ENCODE peak calls at places on chromosomes 5 and 9, in nine cellular contexts. O is GM12878, A is A549, U is HCT116, M is endothelial cell of umbilical vein, L is WTC11, G is SK-N-SH, H is H1, I is K562. F is an unnamed sample.

GRCh38 chr5:19920761-19921160 is 67.2 kb downstream of the CDH18 start:
- DNase-seq in O (no peak), M (no peak), U (no peak), G (no peak), H (no peak), L (no peak), I (no peak), A (no peak), F (no peak)

GRCh38 chr9:128369024-128369706 is 2.0 kb upstream of the URM1 start:
- DNase-seq in M (no peak), U (no peak), L (no peak), I (no peak), O (no peak), A (no peak), H (no peak), G (no peak), F (no peak)

GRCh38 chr5:145908206-145908945 is 28.0 kb upstream of the SH3RF2 start:
- DNase-seq in A (peak), U (peak), M (no peak), H (no peak), I (no peak), L (no peak), O (no peak), G (no peak), F (no peak)

GRCh38 chr9:130448035-130448624 is 3.4 kb downstream of the ASS1 start:
- DNase-seq in U (no peak), I (no peak), M (no peak), O (no peak), G (no peak), A (no peak), L (peak), H (no peak), F (peak)

GRCh38 chr9:20754556-20754955 is 70.5 kb downstream of the FOCAD start:
- DNase-seq in G (no peak), U (no peak), M (no peak), H (no peak), I (no peak), O (no peak), L (no peak), A (no peak), F (no peak)

GRCh38 chr9:101418518-101419111 is 17.0 kb downstream of the ALDOB start:
- DNase-seq in H (no peak), I (no peak), G (no peak), L (no peak), M (no peak), U (no peak), O (no peak), A (no peak), F (no peak)

GRCh38 chr9:135478858-135479468 is 619 bp upstream of the PPP1R26 start:
- DNase-seq in M (peak), I (peak), L (peak), A (peak), U (no peak), G (peak), O (no peak), H (no peak), F (no peak)

GRCh38 chr5:66769839-66770617 is 173.8 kb downstream of the MAST4 start:
- DNase-seq in L (peak), U (no peak), O (no peak), M (no peak), I (no peak), H (peak), A (no peak), G (peak), F (peak)

GRCh38 chr9:76657265-76657664 is 107.0 kb upstream of the PCA3 start:
- DNase-seq in M (no peak), A (no peak), H (no peak), G (no peak), O (no peak), I (no peak), L (no peak), U (no peak), F (no peak)

GRCh38 chr9:125631391-125632085 is 75.5 kb downstream of the MAPKAP1 start:
- DNase-seq in I (peak), U (no peak), G (peak), O (no peak), M (peak), A (peak), L (no peak), H (no peak), F (peak)

GRCh38 chr5:9160747-9161146 is 385.1 kb downstream of the SEMA5A start:
- DNase-seq in O (no peak), L (no peak), A (no peak), U (no peak), H (no peak), G (no peak), I (no peak), M (no peak), F (no peak)

GRCh38 chr9:124553738-124554137 is 46.5 kb upstream of the NR5A1 start:
- DNase-seq in H (no peak), L (no peak), M (no peak), G (no peak), I (no peak), U (no peak), O (no peak), A (no peak), F (no peak)

GRCh38 chr9:133556354-133556753 is 21.9 kb downstream of the ADAMTSL2 start:
- DNase-seq in A (no peak), O (no peak), U (no peak), I (no peak), M (no peak), L (no peak), H (no peak), G (no peak), F (no peak)

GRCh38 chr5:78903936-78904335 is 81.2 kb downstream of the ARSB start:
- DNase-seq in H (no peak), G (no peak), L (no peak), U (no peak), A (no peak), O (no peak), I (no peak), M (peak), F (no peak)

GRCh38 chr5:167219296-167219695 is 1072.1 kb upstream of the WWC1 start:
- DNase-seq in O (no peak), M (no peak), G (no peak), I (no peak), L (no peak), H (no peak), U (no peak), A (no peak), F (no peak)

GRCh38 chr5:170273968-170274710 is 23.4 kb downstream of the LCP2 start:
- DNase-seq in U (peak), M (peak), A (peak), H (peak), L (peak), G (peak), I (no peak), O (no peak), F (peak)

GRCh38 chr9:108671794-108672193 is 184.0 kb downstream of the ACTL7B start:
- DNase-seq in I (no peak), U (no peak), A (no peak), M (no peak), O (no peak), L (no peak), G (no peak), H (no peak), F (no peak)

GRCh38 chr5:56696900-56697299 is 118.4 kb upstream of the MAP3K1 start:
- DNase-seq in L (no peak), I (no peak), H (no peak), G (no peak), A (no peak), O (no peak), U (no peak), M (peak), F (no peak)

GRCh38 chr5:151195622-151196021 is 28.3 kb downstream of the CCDC69 start:
- DNase-seq in M (no peak), H (no peak), L (no peak), I (no peak), A (no peak), O (no peak), G (no peak), U (no peak), F (peak)

GRCh38 chr5:54883374-54884194 is 101.8 kb downstream of the ESM1 start:
- DNase-seq in O (no peak), I (peak), M (peak), G (peak), U (no peak), A (no peak), H (peak), L (peak), F (no peak)

GRCh38 chr9:91420471-91421021 is 3.1 kb downstream of the NFIL3 start:
- DNase-seq in A (no peak), O (no peak), M (peak), H (no peak), G (no peak), L (no peak), U (no peak), I (no peak), F (no peak)

GRCh38 chr5:3490962-3491477 is 104.6 kb upstream of the IRX1 start:
- DNase-seq in A (no peak), U (no peak), O (no peak), I (no peak), H (no peak), L (no peak), M (no peak), G (no peak), F (no peak)

GRCh38 chr9:129250786-129251185 is 72.7 kb upstream of the IER5L start:
- DNase-seq in U (no peak), G (no peak), M (no peak), L (no peak), O (no peak), H (no peak), A (no peak), I (no peak), F (peak)

GRCh38 chr9:117783828-117784227 is 79.6 kb downstream of the TLR4 start:
- DNase-seq in H (no peak), G (no peak), I (no peak), M (no peak), U (no peak), O (peak), L (no peak), A (no peak), F (peak)

GRCh38 chr9:37919166-37919955 is 15.4 kb upstream of the SLC25A51 start:
- DNase-seq in M (no peak), G (no peak), U (no peak), H (no peak), O (no peak), L (no peak), A (no peak), I (no peak), F (no peak)

GRCh38 chr5:111942661-111943401 is 185.8 kb upstream of the NREP start:
- DNase-seq in L (no peak), M (no peak), O (no peak), U (no peak), A (no peak), I (no peak), H (no peak), G (no peak), F (no peak)

GRCh38 chr5:1300581-1301083 is 5.8 kb upstream of the TERT start:
- DNase-seq in I (no peak), U (no peak), G (no peak), L (no peak), A (no peak), M (no peak), O (no peak), H (no peak), F (no peak)

GRCh38 chr5:61402244-61402823 is 70.3 kb downstream of the ZSWIM6 start:
- DNase-seq in U (no peak), G (no peak), H (no peak), O (no peak), M (peak), I (no peak), L (no peak), A (no peak), F (no peak)

GRCh38 chr9:28801144-28801799 is 1228.0 kb upstream of the C9orf72 start:
- DNase-seq in H (no peak), I (no peak), U (no peak), A (no peak), M (no peak), L (no peak), O (no peak), G (no peak), F (no peak)

GRCh38 chr9:12859704-12860251 is 85.0 kb downstream of the LURAP1L start:
- DNase-seq in I (no peak), H (no peak), U (peak), A (peak), G (no peak), O (no peak), L (no peak), M (peak), F (no peak)

DNA sequence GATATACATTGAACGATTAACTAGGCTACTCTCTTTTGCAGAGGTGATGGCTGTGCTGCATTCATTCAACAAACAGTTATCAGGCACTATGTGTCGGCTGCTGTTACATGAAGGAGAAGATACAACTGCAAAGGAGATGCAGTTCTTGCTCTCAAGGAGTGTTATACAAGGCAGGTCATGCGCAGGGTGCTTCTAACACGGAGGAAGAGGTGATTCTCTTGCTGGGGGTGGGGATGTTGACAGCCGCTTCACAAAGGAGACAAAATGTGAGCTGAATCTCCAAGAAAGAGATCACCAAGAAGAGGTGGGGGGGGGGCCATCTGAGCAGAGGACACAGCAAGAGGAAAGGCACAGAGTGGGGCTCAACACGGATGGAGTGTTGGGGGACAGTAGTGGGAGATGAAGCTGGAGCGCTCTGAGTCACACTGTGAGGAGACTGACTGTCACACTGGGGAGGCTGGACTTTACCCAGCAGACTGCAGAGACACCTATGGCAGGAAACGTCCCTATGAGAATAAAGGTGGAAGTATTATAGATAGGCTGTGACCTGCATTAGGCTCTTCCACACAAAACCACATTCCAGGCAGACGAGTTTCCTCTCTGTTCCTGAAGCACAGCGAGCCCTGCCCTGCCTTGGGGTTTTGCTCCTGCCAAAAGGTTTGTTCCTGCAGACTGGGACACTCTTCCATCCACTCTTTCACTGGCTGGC is 20.9 kb downstream of the NDUFA8 start:
- DNase-seq in A (no peak), U (no peak), M (no peak), H (no peak), L (no peak), O (no peak), G (no peak), I (no peak), F (no peak)
- TF ChIP-seq MAX in A (no peak), U (no peak), M (no peak), H (no peak), L (no peak), O (no peak), G (no peak), I (no peak), F (no peak)

DNA sequence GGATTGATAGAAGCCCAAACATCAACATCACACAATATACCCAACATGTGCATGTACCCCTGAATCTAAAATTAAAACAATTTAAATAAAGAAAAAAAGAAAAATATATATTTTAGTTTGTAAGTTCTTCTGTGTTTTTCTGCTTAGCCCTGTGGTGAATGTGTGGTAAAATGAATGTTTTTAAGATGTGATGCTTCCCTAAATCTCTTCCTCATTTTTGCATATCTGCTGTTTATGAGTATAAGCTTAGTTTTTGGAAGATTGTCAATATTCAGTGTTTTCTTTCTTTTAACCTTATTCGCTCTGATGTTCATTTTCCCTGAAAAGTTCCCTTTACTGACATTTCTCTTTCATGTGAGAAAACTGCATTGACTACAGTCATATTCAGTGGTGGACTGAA is 44.4 kb upstream of the DAB2 start:
- DNase-seq in O (no peak), U (no peak), H (no peak), A (no peak), L (no peak), I (no peak), G (no peak), M (no peak), F (no peak)
- TF ChIP-seq MAX in O (no peak), U (no peak), H (no peak), A (no peak), L (no peak), I (no peak), G (no peak), M (no peak), F (no peak)

GRCh38 chr9:22238809-22239684 is 207.6 kb upstream of the DMRTA1 start:
- DNase-seq in L (no peak), A (peak), U (peak), H (no peak), O (no peak), I (no peak), G (no peak), M (peak), F (no peak)
- TF ChIP-seq MAX in L (no peak), A (no peak), U (no peak), H (no peak), O (no peak), I (no peak), G (no peak), M (no peak), F (no peak)

DNA sequence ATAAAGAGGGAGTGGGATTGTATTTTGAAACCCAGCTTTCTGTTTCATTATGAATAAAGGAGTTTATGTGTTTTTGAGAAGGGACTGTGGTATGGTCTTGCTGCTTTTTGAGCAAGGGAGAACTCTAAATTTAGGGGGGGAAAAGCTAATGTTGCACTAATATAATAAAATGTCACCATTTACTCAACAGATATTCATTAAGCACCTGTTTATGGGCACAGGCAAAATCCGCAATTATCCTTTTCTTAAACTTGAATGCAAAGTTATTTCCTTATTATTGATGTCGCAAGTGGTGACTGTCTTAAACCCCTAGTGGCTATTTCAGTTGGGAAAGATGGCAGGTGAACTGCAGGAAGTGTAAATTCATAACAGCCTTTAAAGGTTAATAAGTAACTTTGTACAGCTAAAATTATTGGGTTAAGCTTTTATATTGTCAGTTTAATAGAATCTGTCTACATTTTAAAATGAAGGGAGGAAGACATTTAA is 1.5 kb downstream of the CDC42SE2 start:
- DNase-seq in H (no peak), M (peak), L (no peak), G (peak), A (peak), I (peak), U (peak), O (no peak), F (peak)
- TF ChIP-seq MAX in H (no peak), M (no peak), L (no peak), G (no peak), A (no peak), I (no peak), U (no peak), O (no peak), F (no peak)

DNA sequence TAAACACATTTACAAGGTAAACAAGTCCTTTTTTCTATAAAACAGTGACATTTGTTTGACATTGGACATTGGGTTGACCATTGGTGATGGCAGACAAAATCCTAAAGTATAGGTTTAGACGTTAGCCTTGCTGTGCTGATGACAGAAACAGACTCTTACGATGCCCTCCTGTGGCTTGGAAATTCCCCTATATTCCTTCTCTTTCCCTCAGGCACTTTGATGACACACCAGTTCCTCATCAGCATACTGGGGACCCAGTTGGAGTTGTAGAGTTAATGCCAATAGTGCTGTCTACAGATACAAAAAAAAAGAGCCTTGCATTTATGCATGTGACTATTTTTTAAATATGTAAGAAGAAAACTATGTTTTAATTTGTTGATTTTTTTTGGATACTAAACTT is 75.8 kb upstream of the SNCAIP start:
- DNase-seq in H (no peak), L (no peak), M (no peak), U (no peak), A (no peak), I (no peak), G (no peak), O (no peak), F (no peak)
- TF ChIP-seq MAX in H (no peak), L (no peak), M (no peak), U (no peak), A (no peak), I (no peak), G (no peak), O (no peak), F (no peak)

GRCh38 chr5:17360879-17361278 is 137.2 kb upstream of the TAF11L2 start:
- DNase-seq in L (no peak), H (no peak), U (no peak), G (no peak), A (no peak), O (no peak), I (no peak), M (no peak), F (no peak)
- TF ChIP-seq MAX in L (no peak), H (no peak), U (no peak), G (no peak), A (no peak), O (no peak), I (no peak), M (no peak), F (no peak)

GRCh38 chr9:99027414-99027813 is 77.5 kb upstream of the TGFBR1 start:
- DNase-seq in L (no peak), M (no peak), G (no peak), O (no peak), I (no peak), H (no peak), A (no peak), U (no peak), F (no peak)
- TF ChIP-seq MAX in L (no peak), M (no peak), G (no peak), O (no peak), I (no peak), H (no peak), A (no peak), U (no peak), F (no peak)

GRCh38 chr5:93092349-93093105 is 488.5 kb downstream of the NR2F1-AS1 start:
- DNase-seq in U (no peak), H (no peak), M (peak), A (no peak), O (no peak), G (no peak), L (no peak), I (no peak), F (no peak)
- TF ChIP-seq MAX in U (no peak), H (no peak), M (no peak), A (no peak), O (no peak), G (no peak), L (no peak), I (no peak), F (no peak)

F was measured in NB4.